ENCODE peak calls at places on chromosomes 12 and 14, in nine cellular contexts. N, K, P, W, T, E, Q, B and U are unnamed samples.

GRCh38 chr14:100144996-100145646 is 14.3 kb downstream of the DEGS2 start:
- DNase-seq in E (no peak), N (no peak), T (no peak), W (no peak), B (peak), P (peak), K (no peak), Q (no peak), U (no peak)

GRCh38 chr12:2624543-2625266 is 170.1 kb upstream of the FKBP4 start:
- DNase-seq in K (no peak), P (no peak), Q (peak), W (peak), E (no peak), B (no peak), N (no peak), T (no peak), U (peak)

GRCh38 chr12:57549909-57550627 is at the start of gene KIF5A:
- DNase-seq in E (peak), T (no peak), B (peak), W (no peak), N (peak), P (peak), Q (no peak), K (peak), U (no peak)

GRCh38 chr12:114729731-114730130 is 45.8 kb upstream of the TBX3 start:
- DNase-seq in B (no peak), P (no peak), K (no peak), Q (peak), W (peak), N (no peak), E (no peak), T (no peak), U (no peak)

GRCh38 chr12:52739963-52740362 is 36.6 kb upstream of the KRT77 start:
- DNase-seq in B (no peak), T (no peak), W (no peak), E (no peak), P (no peak), Q (no peak), K (no peak), N (no peak), U (no peak)

GRCh38 chr14:90893028-90893427 is 76.8 kb upstream of the TTC7B start:
- DNase-seq in B (no peak), Q (no peak), T (no peak), K (no peak), W (no peak), E (no peak), P (no peak), N (no peak), U (no peak)

GRCh38 chr12:47078733-47079364 is 572 bp upstream of the PCED1B start:
- DNase-seq in W (no peak), T (peak), B (peak), N (peak), Q (no peak), P (peak), E (peak), K (no peak), U (peak)

GRCh38 chr12:79643821-79644220 is 46.9 kb downstream of the PAWR start:
- DNase-seq in T (no peak), P (no peak), Q (no peak), N (no peak), B (no peak), E (peak), W (no peak), K (no peak), U (no peak)

GRCh38 chr14:30528778-30529642 is 29.9 kb upstream of the G2E3 start:
- DNase-seq in T (no peak), N (no peak), K (no peak), W (no peak), E (no peak), B (no peak), Q (no peak), P (no peak), U (no peak)

GRCh38 chr12:53196486-53196885 is 10.6 kb downstream of the ITGB7 start:
- DNase-seq in T (no peak), N (no peak), W (no peak), B (no peak), Q (no peak), P (no peak), E (no peak), K (no peak), U (no peak)

GRCh38 chr12:19012965-19013364 is 116.6 kb upstream of the PLEKHA5 start:
- DNase-seq in W (no peak), N (no peak), P (no peak), E (peak), B (no peak), Q (no peak), T (no peak), K (no peak), U (peak)

GRCh38 chr14:63178912-63179311 is 25.3 kb upstream of the RHOJ start:
- DNase-seq in P (no peak), K (no peak), Q (no peak), W (peak), E (no peak), N (no peak), B (no peak), T (no peak), U (no peak)

GRCh38 chr14:68677476-68677875 is 115.4 kb downstream of the ZFP36L1 start:
- DNase-seq in N (no peak), E (no peak), Q (no peak), P (no peak), B (no peak), K (no peak), T (no peak), W (no peak), U (no peak)

GRCh38 chr14:28052251-28052650 is 714.3 kb upstream of the FOXG1 start:
- DNase-seq in Q (no peak), B (no peak), N (no peak), K (no peak), W (no peak), T (no peak), E (no peak), P (no peak), U (no peak)

GRCh38 chr14:83291716-83292115 is 1758.1 kb upstream of the SEL1L start:
- DNase-seq in B (no peak), N (no peak), K (no peak), E (no peak), T (no peak), P (no peak), W (no peak), Q (no peak), U (no peak)

GRCh38 chr12:447132-447531 is 12.6 kb upstream of the B4GALNT3 start:
- DNase-seq in P (no peak), K (no peak), W (no peak), Q (no peak), B (no peak), N (no peak), T (no peak), E (no peak), U (no peak)

GRCh38 chr14:100219126-100219785 is 19.7 kb upstream of the YY1 start:
- DNase-seq in P (no peak), B (no peak), E (no peak), K (no peak), Q (no peak), W (peak), T (no peak), N (no peak), U (no peak)

GRCh38 chr12:104960464-104960863 is 2.4 kb upstream of the SLC41A2 start:
- DNase-seq in T (no peak), E (no peak), P (no peak), K (no peak), Q (no peak), W (no peak), B (no peak), N (no peak), U (no peak)

GRCh38 chr14:48349689-48350088 is 674.3 kb upstream of the MDGA2 start:
- DNase-seq in K (no peak), E (no peak), Q (no peak), W (no peak), P (no peak), T (no peak), N (no peak), B (no peak), U (no peak)

GRCh38 chr14:39956372-39956771 is 524.1 kb upstream of the FBXO33 start:
- DNase-seq in N (no peak), E (no peak), W (no peak), P (no peak), Q (no peak), B (no peak), K (no peak), T (no peak), U (no peak)

GRCh38 chr14:77478029-77478428 is 20.1 kb downstream of the AHSA1 start:
- DNase-seq in Q (no peak), N (no peak), B (peak), P (no peak), W (no peak), E (no peak), T (no peak), K (no peak), U (no peak)

GRCh38 chr14:58332514-58332913 is 34.2 kb downstream of the ARID4A start:
- DNase-seq in N (no peak), W (no peak), B (no peak), T (no peak), Q (no peak), P (no peak), K (peak), E (no peak), U (no peak)

GRCh38 chr12:4148418-4149056 is 125.0 kb upstream of the CCND2 start:
- DNase-seq in N (no peak), W (no peak), E (no peak), P (peak), K (peak), T (peak), B (peak), Q (no peak), U (no peak)

GRCh38 chr14:56534656-56535055 is 44.9 kb upstream of the TMEM260 start:
- DNase-seq in P (no peak), T (no peak), E (no peak), N (no peak), B (no peak), K (no peak), Q (no peak), W (no peak), U (no peak)

GRCh38 chr12:570237-570925 is 92.9 kb downstream of the NINJ2 start:
- DNase-seq in Q (peak), W (peak), N (no peak), E (no peak), B (peak), P (no peak), T (peak), K (no peak), U (peak)

GRCh38 chr12:19482551-19483109 is 43.3 kb downstream of the AEBP2 start:
- DNase-seq in P (peak), B (no peak), Q (no peak), N (no peak), E (no peak), K (no peak), W (no peak), T (peak), U (no peak)

GRCh38 chr12:5012337-5012736 is 31.3 kb upstream of the KCNA5 start:
- DNase-seq in W (no peak), Q (no peak), K (peak), P (no peak), N (no peak), E (no peak), T (peak), B (no peak), U (no peak)

GRCh38 chr14:103016594-103016993 is 40.8 kb downstream of the CDC42BPB start:
- DNase-seq in Q (no peak), B (no peak), N (no peak), W (no peak), P (no peak), K (no peak), E (no peak), T (no peak), U (no peak)

GRCh38 chr14:92638904-92639303 is 109.5 kb downstream of the LGMN start:
- DNase-seq in B (no peak), E (no peak), T (no peak), P (no peak), K (no peak), W (no peak), N (no peak), Q (no peak), U (no peak)

GRCh38 chr12:111038941-111039340 is 118.6 kb upstream of the MYL2 start:
- DNase-seq in Q (no peak), T (no peak), N (no peak), W (no peak), K (no peak), P (no peak), B (no peak), E (no peak), U (no peak)

GRCh38 chr12:51323317-51323960 is 535 bp downstream of the BIN2 start:
- DNase-seq in N (no peak), B (no peak), E (no peak), K (no peak), P (peak), W (no peak), Q (no peak), T (no peak), U (no peak)

GRCh38 chr12:13843841-13844240 is 137.6 kb downstream of the GRIN2B start:
- DNase-seq in E (no peak), Q (no peak), B (no peak), W (no peak), N (no peak), P (no peak), K (no peak), T (no peak), U (no peak)

GRCh38 chr14:43735926-43736325 is 771.2 kb downstream of the FSCB start:
- DNase-seq in E (no peak), B (no peak), Q (no peak), N (no peak), W (no peak), P (no peak), K (no peak), T (no peak), U (no peak)

GRCh38 chr12:53205747-53206146 is 1.3 kb downstream of the ITGB7 start:
- DNase-seq in B (peak), K (no peak), P (peak), W (peak), Q (peak), N (no peak), T (no peak), E (no peak), U (no peak)